ENCODE peak calls at places on chromosomes 16 and 17, in four cellular contexts. Q is A549, F is H1, Z is endothelial cell of umbilical vein. R is an unnamed sample.

GRCh38 chr17:43717913-43718312 is 40.7 kb downstream of the SOST start:
- DNase-seq in Q (no peak), Z (no peak), F (no peak), R (no peak)

GRCh38 chr17:19250421-19251141 is 13.4 kb downstream of the EPN2 start:
- DNase-seq in Z (no peak), F (no peak), Q (no peak), R (no peak)

GRCh38 chr16:74666010-74666421 is 661 bp downstream of the RFWD3 start:
- DNase-seq in Q (no peak), F (no peak), Z (no peak), R (no peak)

GRCh38 chr16:85663891-85664321 is 24.8 kb downstream of the GINS2 start:
- DNase-seq in Z (no peak), F (no peak), Q (no peak), R (no peak)

GRCh38 chr16:30949655-30950515 is 1.0 kb downstream of the ORAI3 start:
- DNase-seq in Q (peak), Z (peak), F (peak), R (peak)

GRCh38 chr16:72469932-72470331 is 298.0 kb upstream of the PMFBP1 start:
- DNase-seq in F (no peak), Q (no peak), Z (no peak), R (peak)

GRCh38 chr17:44121206-44121605 is 2.2 kb downstream of the HDAC5 start:
- DNase-seq in Z (no peak), Q (no peak), F (no peak), R (no peak)

GRCh38 chr17:60292697-60293096 is 99.2 kb downstream of the USP32 start:
- DNase-seq in F (no peak), Q (no peak), Z (no peak), R (no peak)

DNA sequence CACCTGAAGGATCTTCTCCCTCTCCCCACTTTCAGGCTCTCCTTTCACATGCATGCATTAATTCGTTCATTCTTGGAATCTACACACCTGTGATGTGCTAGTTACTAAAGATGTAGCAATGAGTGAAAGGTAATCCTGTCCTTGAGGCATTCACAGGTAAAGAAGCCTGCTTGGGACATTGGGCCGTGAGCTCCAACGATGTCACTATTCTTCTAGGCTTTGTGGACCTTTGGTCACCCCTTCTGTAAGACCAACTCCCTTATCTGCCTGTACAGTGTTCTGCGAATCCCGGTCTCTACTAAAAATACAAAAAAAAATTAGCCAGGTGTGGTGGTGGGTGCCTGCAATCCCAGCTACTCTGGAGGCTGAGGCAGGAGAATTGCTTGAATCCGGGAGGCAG is 608.5 kb downstream of the MAF start:
- DNase-seq in Q (no peak), Z (no peak), F (no peak), R (no peak)
- TF ChIP-seq JUN in Q (no peak), Z (no peak), F (no peak), R (no peak)

GRCh38 chr17:77208856-77209255 is 68.1 kb downstream of the SEC14L1 start:
- DNase-seq in F (no peak), Q (no peak), Z (no peak), R (no peak)
- TF ChIP-seq JUN in F (no peak), Q (no peak), Z (no peak), R (no peak)

GRCh38 chr16:12664334-12664733 is 139.4 kb downstream of the CPPED1 start:
- DNase-seq in Q (no peak), F (no peak), Z (no peak), R (no peak)

GRCh38 chr16:12658506-12658905 is 145.2 kb downstream of the CPPED1 start:
- DNase-seq in Z (no peak), F (no peak), Q (no peak), R (no peak)

GRCh38 chr16:12659871-12660270 is 143.8 kb downstream of the CPPED1 start:
- DNase-seq in F (no peak), Z (no peak), Q (no peak), R (no peak)

GRCh38 chr16:12661656-12662172 is 142.0 kb downstream of the CPPED1 start:
- DNase-seq in Z (peak), Q (no peak), F (peak), R (peak)
- TF ChIP-seq JUN in Z (no peak), Q (no peak), F (no peak), R (no peak)

GRCh38 chr17:1997587-1998425 is 27.3 kb downstream of the RTN4RL1 start:
- DNase-seq in Z (no peak), F (peak), Q (peak), R (peak)
- TF ChIP-seq JUN in Z (no peak), F (no peak), Q (peak), R (no peak)

R was measured in HepG2.